ENCODE peak calls at places on chromosomes 1 and 21, in four cellular contexts. One of them, this sample, is unnamed.

GRCh38 chr1:233609926-233610325 is 4.0 kb upstream of the KCNK1 start:
- DNase-seq in endothelial cell of umbilical vein: no peak
- DNase-seq in K562: no peak
- DNase-seq in upper lobe of left lung: no peak
- DNase-seq in this sample: no peak

GRCh38 chr1:209899948-209900347 is 38.1 kb upstream of the SYT14 start:
- DNase-seq in endothelial cell of umbilical vein: peak
- DNase-seq in K562: peak
- DNase-seq in upper lobe of left lung: no peak
- DNase-seq in this sample: no peak

GRCh38 chr21:42837421-42838211 is 41.7 kb downstream of the WDR4 start:
- DNase-seq in endothelial cell of umbilical vein: no peak
- DNase-seq in K562: peak
- DNase-seq in upper lobe of left lung: peak
- DNase-seq in this sample: no peak

GRCh38 chr1:80917225-80917624 is 883.5 kb upstream of the ADGRL2 start:
- DNase-seq in endothelial cell of umbilical vein: no peak
- DNase-seq in K562: no peak
- DNase-seq in upper lobe of left lung: no peak
- DNase-seq in this sample: no peak

GRCh38 chr1:183918589-183918988 is 113.7 kb downstream of the RGL1 start:
- DNase-seq in endothelial cell of umbilical vein: no peak
- DNase-seq in K562: no peak
- DNase-seq in upper lobe of left lung: no peak
- DNase-seq in this sample: no peak

GRCh38 chr1:245155186-245156040 is 628 bp downstream of the KIF26B start:
- DNase-seq in endothelial cell of umbilical vein: peak
- DNase-seq in K562: peak
- DNase-seq in upper lobe of left lung: peak
- DNase-seq in this sample: no peak

GRCh38 chr1:228136908-228137307 is 3.2 kb upstream of the GUK1 start:
- DNase-seq in endothelial cell of umbilical vein: no peak
- DNase-seq in K562: no peak
- DNase-seq in upper lobe of left lung: no peak
- DNase-seq in this sample: peak

GRCh38 chr1:206518206-206518605 is 10.9 kb downstream of the RASSF5 start:
- DNase-seq in endothelial cell of umbilical vein: no peak
- DNase-seq in K562: no peak
- DNase-seq in upper lobe of left lung: peak
- DNase-seq in this sample: no peak

GRCh38 chr1:203362561-203363055 is 11.7 kb upstream of the FMOD start:
- DNase-seq in endothelial cell of umbilical vein: no peak
- DNase-seq in K562: no peak
- DNase-seq in upper lobe of left lung: no peak
- DNase-seq in this sample: no peak

GRCh38 chr1:56550132-56550531 is 29.2 kb downstream of the PLPP3 start:
- DNase-seq in endothelial cell of umbilical vein: peak
- DNase-seq in K562: no peak
- DNase-seq in upper lobe of left lung: no peak
- DNase-seq in this sample: no peak

GRCh38 chr1:228141082-228141870 is 1.2 kb downstream of the GUK1 start:
- DNase-seq in endothelial cell of umbilical vein: peak
- DNase-seq in K562: no peak
- DNase-seq in upper lobe of left lung: peak
- DNase-seq in this sample: no peak

GRCh38 chr1:60984066-60984799 is 98.1 kb upstream of the NFIA start:
- DNase-seq in endothelial cell of umbilical vein: peak
- DNase-seq in K562: no peak
- DNase-seq in upper lobe of left lung: no peak
- DNase-seq in this sample: peak

GRCh38 chr1:20696397-20697333 is 21.1 kb downstream of the KIF17 start:
- DNase-seq in endothelial cell of umbilical vein: peak
- DNase-seq in K562: peak
- DNase-seq in upper lobe of left lung: peak
- DNase-seq in this sample: peak

GRCh38 chr1:26719205-26719604 is 23.4 kb downstream of the ARID1A start:
- DNase-seq in endothelial cell of umbilical vein: no peak
- DNase-seq in K562: no peak
- DNase-seq in upper lobe of left lung: no peak
- DNase-seq in this sample: no peak

GRCh38 chr21:46284077-46284644 is 1.2 kb downstream of the MCM3AP start:
- DNase-seq in endothelial cell of umbilical vein: peak
- DNase-seq in K562: no peak
- DNase-seq in upper lobe of left lung: no peak
- DNase-seq in this sample: no peak

GRCh38 chr21:46057710-46058241 is 40.1 kb upstream of the COL6A2 start:
- DNase-seq in endothelial cell of umbilical vein: no peak
- DNase-seq in K562: no peak
- DNase-seq in upper lobe of left lung: no peak
- DNase-seq in this sample: no peak

GRCh38 chr1:235075121-235075954 is 53.3 kb downstream of the TOMM20 start:
- DNase-seq in endothelial cell of umbilical vein: peak
- DNase-seq in K562: no peak
- DNase-seq in upper lobe of left lung: no peak
- DNase-seq in this sample: peak
- TF ChIP-seq POLR2A in endothelial cell of umbilical vein: peak
- TF ChIP-seq POLR2A in K562: no peak
- TF ChIP-seq POLR2A in upper lobe of left lung: no peak
- TF ChIP-seq POLR2A in this sample: no peak

GRCh38 chr1:17119744-17120482 is 662 bp upstream of the PADI2 start:
- DNase-seq in endothelial cell of umbilical vein: no peak
- DNase-seq in K562: peak
- DNase-seq in upper lobe of left lung: no peak
- DNase-seq in this sample: no peak

GRCh38 chr1:17118706-17119075 is 560 bp downstream of the PADI2 start:
- DNase-seq in endothelial cell of umbilical vein: no peak
- DNase-seq in K562: no peak
- DNase-seq in upper lobe of left lung: no peak
- DNase-seq in this sample: no peak

GRCh38 chr1:17118268-17118667 is 983 bp downstream of the PADI2 start:
- DNase-seq in endothelial cell of umbilical vein: no peak
- DNase-seq in K562: no peak
- DNase-seq in upper lobe of left lung: no peak
- DNase-seq in this sample: no peak

GRCh38 chr1:17120483-17120882 is 1.2 kb upstream of the PADI2 start:
- DNase-seq in endothelial cell of umbilical vein: no peak
- DNase-seq in K562: no peak
- DNase-seq in upper lobe of left lung: no peak
- DNase-seq in this sample: no peak

GRCh38 chr1:17119076-17119743 is at the start of gene PADI2:
- DNase-seq in endothelial cell of umbilical vein: peak
- DNase-seq in K562: peak
- DNase-seq in upper lobe of left lung: peak
- DNase-seq in this sample: no peak
- TF ChIP-seq POLR2A in endothelial cell of umbilical vein: no peak
- TF ChIP-seq POLR2A in K562: no peak
- TF ChIP-seq POLR2A in upper lobe of left lung: no peak
- TF ChIP-seq POLR2A in this sample: no peak

DNA sequence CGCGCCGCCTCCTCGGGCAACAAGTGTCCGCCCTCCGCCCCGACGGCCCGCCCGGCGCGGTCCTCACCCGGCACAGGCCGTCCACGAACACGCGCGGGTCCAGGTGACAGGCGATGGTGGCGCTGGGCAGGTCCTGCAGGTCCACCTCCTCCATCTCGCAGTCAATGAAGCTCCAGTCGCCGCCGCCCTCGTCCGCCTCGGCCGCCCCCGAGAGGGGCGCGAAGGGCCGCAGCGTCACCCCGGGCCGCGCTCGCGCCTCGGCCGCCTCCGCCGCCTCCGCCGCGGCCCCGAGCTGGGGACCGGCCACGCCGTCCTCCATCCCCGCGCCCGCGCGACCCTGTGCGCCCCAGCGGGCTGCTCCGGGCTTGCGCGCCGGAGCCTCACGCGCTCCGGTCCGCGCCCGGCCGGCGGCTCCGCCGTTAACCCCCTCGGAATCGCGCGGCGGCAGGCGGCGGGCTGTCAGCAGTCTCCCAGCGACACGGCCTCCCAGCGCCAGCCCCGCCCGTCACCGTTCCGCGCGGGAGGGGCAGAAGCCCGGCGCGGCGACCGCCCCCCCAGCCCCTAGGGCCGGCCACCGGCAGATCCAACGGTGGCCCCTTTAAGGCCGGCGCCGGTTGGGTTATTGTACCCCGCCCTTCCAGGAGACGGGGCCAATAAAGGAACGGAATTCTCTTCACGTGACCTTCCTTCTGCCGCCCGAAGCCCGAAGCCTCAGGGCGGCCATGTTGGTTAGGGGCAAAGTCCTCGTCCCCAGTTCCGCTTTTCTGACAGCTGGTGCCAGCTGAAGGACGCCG is at the start of gene RCAN1:
- DNase-seq in endothelial cell of umbilical vein: peak
- DNase-seq in K562: peak
- DNase-seq in upper lobe of left lung: peak
- DNase-seq in this sample: peak
- TF ChIP-seq POLR2A in endothelial cell of umbilical vein: no peak
- TF ChIP-seq POLR2A in K562: no peak
- TF ChIP-seq POLR2A in upper lobe of left lung: no peak
- TF ChIP-seq POLR2A in this sample: no peak

GRCh38 chr1:52697795-52698674 is at the start of gene COA7:
- DNase-seq in endothelial cell of umbilical vein: peak
- DNase-seq in K562: peak
- DNase-seq in upper lobe of left lung: peak
- DNase-seq in this sample: peak
- TF ChIP-seq POLR2A in endothelial cell of umbilical vein: peak
- TF ChIP-seq POLR2A in K562: peak
- TF ChIP-seq POLR2A in upper lobe of left lung: no peak
- TF ChIP-seq POLR2A in this sample: no peak

DNA sequence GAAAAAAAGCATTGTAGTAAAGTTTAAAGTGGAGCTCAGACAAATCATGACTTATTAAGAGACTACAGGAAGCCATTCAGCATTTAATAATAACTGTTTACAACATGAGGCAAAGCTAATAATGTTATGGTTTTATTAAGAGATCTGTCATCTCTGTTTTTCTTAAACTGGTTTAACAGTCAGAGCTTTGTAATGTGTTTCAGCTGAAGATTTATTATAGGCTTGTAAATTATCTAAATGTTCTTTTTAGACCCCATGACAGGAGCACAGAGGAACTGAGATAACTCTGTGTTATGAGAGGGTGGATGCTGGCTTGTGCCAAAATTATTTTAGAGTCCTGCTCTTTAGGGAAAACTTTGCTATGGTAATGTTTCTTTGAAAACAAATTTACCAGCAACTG is 38.0 kb upstream of the RWDD3 start:
- DNase-seq in endothelial cell of umbilical vein: no peak
- DNase-seq in K562: no peak
- DNase-seq in upper lobe of left lung: no peak
- DNase-seq in this sample: no peak
- TF ChIP-seq POLR2A in endothelial cell of umbilical vein: no peak
- TF ChIP-seq POLR2A in K562: no peak
- TF ChIP-seq POLR2A in upper lobe of left lung: no peak
- TF ChIP-seq POLR2A in this sample: no peak

GRCh38 chr1:154627247-154628121 is 19.5 kb upstream of the ADAR start:
- DNase-seq in endothelial cell of umbilical vein: peak
- DNase-seq in K562: peak
- DNase-seq in upper lobe of left lung: peak
- DNase-seq in this sample: peak
- TF ChIP-seq POLR2A in endothelial cell of umbilical vein: no peak
- TF ChIP-seq POLR2A in K562: peak
- TF ChIP-seq POLR2A in upper lobe of left lung: no peak
- TF ChIP-seq POLR2A in this sample: no peak

This sample was measured in suprapubic skin.